ENCODE peak calls at places on chromosomes 1 and 21, in seven cellular contexts. J is pancreas; W is fibroblast of the aortic adventitia; F is IMR-90; B is HTR-8/SVneo; P is activated naive CD8-positive, alpha-beta T cell treated with anti-CD3 and anti-CD28 coated beads for 36 hours; V is non-pigmented ciliary epithelial cell. G is an unnamed sample.

GRCh38 chr21:15010645-15011044 is 54.2 kb downstream of the NRIP1 start:
- DNase-seq in F (peak; percentile 50), V (no peak), W (no peak), P (no peak), B (no peak), J (no peak), G (no peak)

GRCh38 chr1:75396258-75396657 is 214.7 kb downstream of the SLC44A5 start:
- DNase-seq in F (no peak), W (no peak), J (no peak), P (no peak), B (no peak), V (no peak), G (no peak)

GRCh38 chr1:84488107-84488506 is 9.0 kb downstream of the RPF1 start:
- DNase-seq in P (no peak), W (no peak), F (no peak), B (no peak), J (no peak), V (no peak), G (no peak)

GRCh38 chr1:91750398-91750996 is 135.5 kb downstream of the TGFBR3 start:
- DNase-seq in V (no peak), P (no peak), B (no peak), W (peak; percentile 35), J (no peak), F (no peak), G (no peak)

GRCh38 chr1:26581287-26581651 is 51.7 kb downstream of the RPS6KA1 start:
- DNase-seq in W (no peak), P (no peak), B (no peak), F (no peak), V (no peak), J (no peak), G (no peak)

GRCh38 chr1:18021242-18021641 is 86.4 kb upstream of the IGSF21 start:
- DNase-seq in W (no peak), F (no peak), P (no peak), B (no peak), J (no peak), V (no peak), G (no peak)

GRCh38 chr1:226662704-226663326 is 76.3 kb downstream of the ITPKB start:
- DNase-seq in F (peak; percentile 100), V (peak; percentile 84), P (peak; percentile 85), W (peak; percentile 95), B (peak; percentile 92), J (peak; percentile 21), G (peak; percentile 55)

GRCh38 chr1:118753976-118754375 is 234.2 kb downstream of the TBX15 start:
- DNase-seq in F (no peak), B (no peak), W (no peak), V (no peak), P (no peak), J (no peak), G (no peak)

GRCh38 chr21:41536827-41537103 is 28.8 kb upstream of the TMPRSS2 start:
- DNase-seq in W (no peak), B (no peak), P (no peak), F (no peak), J (no peak), V (no peak), G (no peak)

G was measured in activated CD8-positive, alpha-beta memory T cell treated with anti-CD3 and anti-CD28 coated beads for 48 hours.